ENCODE peak calls at places on chromosomes 6 and 20, in six cellular contexts. One of them, this sample, is unnamed. For H3K4me1, the result is how much of the 10 kb centered on the place peaks cover.

GRCh38 chr20:61925555-61926252 is 140.0 kb downstream of the TAF4 start:
- DNase-seq in cardiac muscle cell: no peak
- DNase-seq in adrenal gland: peak
- DNase-seq in GM23248: peak
- DNase-seq in heart right ventricle: peak
- DNase-seq in hepatocyte: no peak
- DNase-seq in this sample: no peak

GRCh38 chr20:15185913-15186312 is 848.5 kb upstream of the FLRT3 start:
- DNase-seq in cardiac muscle cell: no peak
- DNase-seq in adrenal gland: no peak
- DNase-seq in GM23248: no peak
- DNase-seq in heart right ventricle: no peak
- DNase-seq in hepatocyte: no peak
- DNase-seq in this sample: no peak

GRCh38 chr6:42756713-42757112 is 10.8 kb upstream of the TBCC start:
- DNase-seq in cardiac muscle cell: no peak
- DNase-seq in adrenal gland: no peak
- DNase-seq in GM23248: no peak
- DNase-seq in heart right ventricle: no peak
- DNase-seq in hepatocyte: no peak
- DNase-seq in this sample: no peak

GRCh38 chr20:50193169-50193850 is 2.7 kb downstream of the CEBPB start:
- DNase-seq in cardiac muscle cell: no peak
- DNase-seq in adrenal gland: peak
- DNase-seq in GM23248: peak
- DNase-seq in heart right ventricle: no peak
- DNase-seq in hepatocyte: peak
- DNase-seq in this sample: no peak

GRCh38 chr20:9360427-9360826 is 154.0 kb upstream of the LAMP5 start:
- DNase-seq in cardiac muscle cell: no peak
- DNase-seq in adrenal gland: no peak
- DNase-seq in GM23248: no peak
- DNase-seq in heart right ventricle: no peak
- DNase-seq in hepatocyte: no peak
- DNase-seq in this sample: no peak

GRCh38 chr20:12237772-12238171 is 320.1 kb downstream of the BTBD3 start:
- DNase-seq in cardiac muscle cell: no peak
- DNase-seq in adrenal gland: no peak
- DNase-seq in GM23248: no peak
- DNase-seq in heart right ventricle: peak
- DNase-seq in hepatocyte: no peak
- DNase-seq in this sample: peak

GRCh38 chr6:70166088-70166958 is 136.6 kb downstream of the COL9A1 start:
- DNase-seq in cardiac muscle cell: peak
- DNase-seq in adrenal gland: peak
- DNase-seq in GM23248: peak
- DNase-seq in heart right ventricle: peak
- DNase-seq in hepatocyte: peak
- DNase-seq in this sample: peak

GRCh38 chr20:41124451-41125094 is 12.8 kb upstream of the PLCG1 start:
- DNase-seq in cardiac muscle cell: no peak
- DNase-seq in adrenal gland: no peak
- DNase-seq in GM23248: no peak
- DNase-seq in heart right ventricle: no peak
- DNase-seq in hepatocyte: peak
- DNase-seq in this sample: peak

GRCh38 chr20:6164421-6165341 is 41.9 kb upstream of the FERMT1 start:
- DNase-seq in cardiac muscle cell: peak
- DNase-seq in adrenal gland: peak
- DNase-seq in GM23248: peak
- DNase-seq in heart right ventricle: peak
- DNase-seq in hepatocyte: no peak
- DNase-seq in this sample: no peak

GRCh38 chr6:22323848-22324247 is 27.0 kb upstream of the PRL start:
- DNase-seq in cardiac muscle cell: no peak
- DNase-seq in adrenal gland: no peak
- DNase-seq in GM23248: no peak
- DNase-seq in heart right ventricle: no peak
- DNase-seq in hepatocyte: no peak
- DNase-seq in this sample: no peak

GRCh38 chr6:147567141-147567805 is 58.8 kb downstream of the SAMD5 start:
- DNase-seq in cardiac muscle cell: no peak
- DNase-seq in adrenal gland: no peak
- DNase-seq in GM23248: peak
- DNase-seq in heart right ventricle: no peak
- DNase-seq in hepatocyte: no peak
- DNase-seq in this sample: no peak

GRCh38 chr6:29553268-29554057 is 6.1 kb downstream of the UBD start:
- DNase-seq in cardiac muscle cell: peak
- DNase-seq in adrenal gland: peak
- DNase-seq in GM23248: peak
- DNase-seq in heart right ventricle: peak
- DNase-seq in hepatocyte: peak
- DNase-seq in this sample: peak

GRCh38 chr6:4377635-4378034 is 242.3 kb upstream of the ECI2 start:
- DNase-seq in cardiac muscle cell: peak
- DNase-seq in adrenal gland: no peak
- DNase-seq in GM23248: no peak
- DNase-seq in heart right ventricle: no peak
- DNase-seq in hepatocyte: no peak
- DNase-seq in this sample: no peak

GRCh38 chr6:160679402-160679769 is 15.3 kb upstream of the LPA start:
- DNase-seq in cardiac muscle cell: peak
- DNase-seq in adrenal gland: peak
- DNase-seq in GM23248: no peak
- DNase-seq in heart right ventricle: no peak
- DNase-seq in hepatocyte: peak
- DNase-seq in this sample: no peak

GRCh38 chr6:66926060-66926459 is 1219.0 kb upstream of the EYS start:
- DNase-seq in cardiac muscle cell: no peak
- DNase-seq in adrenal gland: no peak
- DNase-seq in GM23248: peak
- DNase-seq in heart right ventricle: no peak
- DNase-seq in hepatocyte: no peak
- DNase-seq in this sample: no peak

GRCh38 chr20:4828830-4829493 is 107.3 kb downstream of the PRND start:
- DNase-seq in cardiac muscle cell: no peak
- DNase-seq in adrenal gland: no peak
- DNase-seq in GM23248: no peak
- DNase-seq in heart right ventricle: no peak
- DNase-seq in hepatocyte: no peak
- DNase-seq in this sample: no peak

GRCh38 chr6:43878127-43878634 is 108.2 kb downstream of the VEGFA start:
- DNase-seq in cardiac muscle cell: no peak
- DNase-seq in adrenal gland: no peak
- DNase-seq in GM23248: no peak
- DNase-seq in heart right ventricle: no peak
- DNase-seq in hepatocyte: no peak
- DNase-seq in this sample: no peak

GRCh38 chr6:22025468-22026159 is 271.2 kb downstream of the PRL start:
- DNase-seq in cardiac muscle cell: peak
- DNase-seq in adrenal gland: peak
- DNase-seq in GM23248: peak
- DNase-seq in heart right ventricle: no peak
- DNase-seq in hepatocyte: peak
- DNase-seq in this sample: no peak

GRCh38 chr20:51700809-51701285 is 67.3 kb downstream of the ATP9A start:
- DNase-seq in cardiac muscle cell: peak
- DNase-seq in adrenal gland: peak
- DNase-seq in GM23248: peak
- DNase-seq in heart right ventricle: no peak
- DNase-seq in hepatocyte: peak
- DNase-seq in this sample: peak

GRCh38 chr6:143802833-143803565 is 40.1 kb upstream of the LTV1 start:
- DNase-seq in cardiac muscle cell: no peak
- DNase-seq in adrenal gland: no peak
- DNase-seq in GM23248: peak
- DNase-seq in heart right ventricle: no peak
- DNase-seq in hepatocyte: no peak
- DNase-seq in this sample: no peak

GRCh38 chr6:108193120-108193519 is 27.3 kb downstream of the NR2E1 start:
- DNase-seq in cardiac muscle cell: no peak
- DNase-seq in adrenal gland: no peak
- DNase-seq in GM23248: peak
- DNase-seq in heart right ventricle: no peak
- DNase-seq in hepatocyte: no peak
- DNase-seq in this sample: no peak

GRCh38 chr20:44448753-44449546 is 26.7 kb upstream of the TTPAL start:
- DNase-seq in cardiac muscle cell: no peak
- DNase-seq in adrenal gland: no peak
- DNase-seq in GM23248: peak
- DNase-seq in heart right ventricle: no peak
- DNase-seq in hepatocyte: no peak
- DNase-seq in this sample: peak

GRCh38 chr6:121441477-121441876 is 6.0 kb downstream of the GJA1 start:
- DNase-seq in cardiac muscle cell: no peak
- DNase-seq in adrenal gland: no peak
- DNase-seq in GM23248: no peak
- DNase-seq in heart right ventricle: no peak
- DNase-seq in hepatocyte: no peak
- DNase-seq in this sample: no peak

GRCh38 chr20:38842558-38842981 is 37.1 kb downstream of the PPP1R16B start:
- DNase-seq in cardiac muscle cell: no peak
- DNase-seq in adrenal gland: no peak
- DNase-seq in GM23248: no peak
- DNase-seq in heart right ventricle: no peak
- DNase-seq in hepatocyte: no peak
- DNase-seq in this sample: no peak

GRCh38 chr6:97055743-97056142 is 131.2 kb downstream of the KLHL32 start:
- DNase-seq in cardiac muscle cell: no peak
- DNase-seq in adrenal gland: no peak
- DNase-seq in GM23248: no peak
- DNase-seq in heart right ventricle: no peak
- DNase-seq in hepatocyte: no peak
- DNase-seq in this sample: no peak

GRCh38 chr6:27111743-27112142 is 135.8 kb upstream of the PRSS16 start:
- DNase-seq in cardiac muscle cell: no peak
- DNase-seq in adrenal gland: no peak
- DNase-seq in GM23248: no peak
- DNase-seq in heart right ventricle: no peak
- DNase-seq in hepatocyte: no peak
- DNase-seq in this sample: no peak

DNA sequence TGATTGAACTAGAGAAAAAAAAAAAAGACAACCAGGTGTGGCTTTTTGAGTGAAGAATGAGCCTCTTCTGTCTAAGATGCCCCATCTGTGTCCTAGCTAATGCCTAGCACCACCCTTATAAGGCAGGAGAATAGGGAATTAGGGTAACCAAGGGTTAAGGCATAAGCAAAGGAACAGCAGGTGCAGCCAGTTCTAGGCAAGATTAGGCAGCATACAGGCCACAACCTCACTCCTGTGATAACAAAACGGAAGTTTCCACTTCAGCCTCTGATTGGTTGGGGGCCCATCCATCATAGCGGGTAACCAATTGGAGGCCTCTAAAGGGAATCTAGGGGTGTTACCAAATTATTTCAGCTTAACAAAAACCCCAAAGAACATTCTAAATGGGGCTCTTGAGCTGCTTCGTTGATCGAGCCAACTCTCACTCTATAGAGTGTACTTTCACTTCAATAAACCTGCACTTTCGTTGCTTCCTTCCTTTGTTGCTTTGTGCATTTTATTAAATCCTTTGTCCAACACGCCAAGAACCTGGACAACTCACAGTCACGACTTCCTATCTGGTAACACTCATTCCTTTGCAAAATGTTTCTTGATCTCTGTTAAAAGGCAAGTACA is 61.9 kb upstream of the TAGAP start:
- DNase-seq in cardiac muscle cell: peak
- DNase-seq in adrenal gland: peak
- DNase-seq in GM23248: peak
- DNase-seq in heart right ventricle: peak
- DNase-seq in hepatocyte: no peak
- DNase-seq in this sample: peak
- H3K4me1 ChIP-seq in cardiac muscle cell: under half
- H3K4me1 ChIP-seq in adrenal gland: under half
- H3K4me1 ChIP-seq in GM23248: under half
- H3K4me1 ChIP-seq in heart right ventricle: under half
- H3K4me1 ChIP-seq in hepatocyte: under half
- H3K4me1 ChIP-seq in this sample: under half

GRCh38 chr6:36686668-36687513 is 8.4 kb downstream of the CDKN1A start:
- DNase-seq in cardiac muscle cell: no peak
- DNase-seq in adrenal gland: no peak
- DNase-seq in GM23248: no peak
- DNase-seq in heart right ventricle: no peak
- DNase-seq in hepatocyte: no peak
- DNase-seq in this sample: no peak

GRCh38 chr6:36684447-36684812 is 5.9 kb downstream of the CDKN1A start:
- DNase-seq in cardiac muscle cell: no peak
- DNase-seq in adrenal gland: no peak
- DNase-seq in GM23248: no peak
- DNase-seq in heart right ventricle: no peak
- DNase-seq in hepatocyte: no peak
- DNase-seq in this sample: no peak

GRCh38 chr6:36685926-36686667 is 7.6 kb downstream of the CDKN1A start:
- DNase-seq in cardiac muscle cell: no peak
- DNase-seq in adrenal gland: no peak
- DNase-seq in GM23248: no peak
- DNase-seq in heart right ventricle: peak
- DNase-seq in hepatocyte: no peak
- DNase-seq in this sample: no peak

GRCh38 chr6:36683656-36684446 is 5.3 kb downstream of the CDKN1A start:
- DNase-seq in cardiac muscle cell: no peak
- DNase-seq in adrenal gland: no peak
- DNase-seq in GM23248: no peak
- DNase-seq in heart right ventricle: no peak
- DNase-seq in hepatocyte: no peak
- DNase-seq in this sample: no peak

GRCh38 chr6:36685198-36685919 is 6.8 kb downstream of the CDKN1A start:
- DNase-seq in cardiac muscle cell: no peak
- DNase-seq in adrenal gland: no peak
- DNase-seq in GM23248: no peak
- DNase-seq in heart right ventricle: no peak
- DNase-seq in hepatocyte: no peak
- DNase-seq in this sample: no peak
- H3K27ac ChIP-seq in cardiac muscle cell: no peak
- H3K27ac ChIP-seq in adrenal gland: no peak
- H3K27ac ChIP-seq in GM23248: no peak
- H3K27ac ChIP-seq in heart right ventricle: peak
- H3K27ac ChIP-seq in hepatocyte: no peak
- H3K27ac ChIP-seq in this sample: no peak

GRCh38 chr20:13936781-13937576 is 53.4 kb downstream of the SEL1L2 start:
- DNase-seq in cardiac muscle cell: no peak
- DNase-seq in adrenal gland: no peak
- DNase-seq in GM23248: no peak
- DNase-seq in heart right ventricle: no peak
- DNase-seq in hepatocyte: no peak
- DNase-seq in this sample: no peak
- H3K4me3 ChIP-seq in cardiac muscle cell: no peak
- H3K4me3 ChIP-seq in adrenal gland: no peak
- H3K4me3 ChIP-seq in GM23248: no peak
- H3K4me3 ChIP-seq in heart right ventricle: no peak
- H3K4me3 ChIP-seq in hepatocyte: no peak
- H3K4me3 ChIP-seq in this sample: no peak

DNA sequence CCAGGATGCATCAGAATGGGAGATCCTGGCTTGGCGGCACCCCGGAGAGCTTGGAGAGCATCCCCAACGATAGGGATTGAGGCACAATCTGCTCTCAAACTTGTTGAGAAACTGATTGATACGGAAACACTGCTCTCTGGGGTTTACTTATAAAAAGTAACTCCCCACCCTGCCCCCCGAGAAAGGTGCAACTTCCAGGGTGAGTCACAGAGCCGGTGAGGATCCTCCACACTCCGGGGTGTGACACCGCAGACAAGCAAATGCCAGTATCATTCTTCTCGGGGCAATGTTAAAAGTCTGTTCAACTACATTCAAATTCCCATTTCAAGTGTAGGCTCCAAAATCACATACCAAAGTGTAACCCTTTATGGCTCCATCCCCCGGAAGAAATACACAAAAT is 84.4 kb upstream of the MLN start:
- DNase-seq in cardiac muscle cell: no peak
- DNase-seq in adrenal gland: no peak
- DNase-seq in GM23248: no peak
- DNase-seq in heart right ventricle: no peak
- DNase-seq in hepatocyte: no peak
- DNase-seq in this sample: no peak
- H3K4me1 ChIP-seq in cardiac muscle cell: under half
- H3K4me1 ChIP-seq in adrenal gland: under half
- H3K4me1 ChIP-seq in GM23248: under half
- H3K4me1 ChIP-seq in heart right ventricle: under half
- H3K4me1 ChIP-seq in hepatocyte: under half
- H3K4me1 ChIP-seq in this sample: under half

This sample was measured in colonic mucosa.